ENCODE peak calls at places on chromosomes 5 and 9, in nine cellular contexts. One of them, this sample, is unnamed.

GRCh38 chr5:140228364-140228837 is 53.4 kb downstream of the CYSTM1 start:
- DNase-seq in mesendoderm: no peak
- DNase-seq in fibroblast of pulmonary artery: no peak
- DNase-seq in mammary epithelial cell: no peak
- DNase-seq in pancreas: no peak
- DNase-seq in left ventricle myocardium inferior: peak; percentile 32
- DNase-seq in endothelial cell of umbilical vein: no peak
- DNase-seq in tibial nerve: no peak
- DNase-seq in stomach: peak; percentile 75
- DNase-seq in this sample: no peak

GRCh38 chr9:121505903-121506640 is 6.4 kb upstream of the GGTA1 start:
- DNase-seq in mesendoderm: no peak
- DNase-seq in fibroblast of pulmonary artery: no peak
- DNase-seq in mammary epithelial cell: no peak
- DNase-seq in pancreas: no peak
- DNase-seq in left ventricle myocardium inferior: no peak
- DNase-seq in endothelial cell of umbilical vein: no peak
- DNase-seq in tibial nerve: no peak
- DNase-seq in stomach: no peak
- DNase-seq in this sample: no peak

GRCh38 chr5:34731435-34732232 is 75.5 kb downstream of the RAI14 start:
- DNase-seq in mesendoderm: no peak
- DNase-seq in fibroblast of pulmonary artery: no peak
- DNase-seq in mammary epithelial cell: no peak
- DNase-seq in pancreas: no peak
- DNase-seq in left ventricle myocardium inferior: no peak
- DNase-seq in endothelial cell of umbilical vein: no peak
- DNase-seq in tibial nerve: no peak
- DNase-seq in stomach: no peak
- DNase-seq in this sample: no peak

GRCh38 chr5:168793844-168794837 is 215.0 kb upstream of the PANK3 start:
- DNase-seq in mesendoderm: peak; percentile 27
- DNase-seq in fibroblast of pulmonary artery: peak; percentile 70
- DNase-seq in mammary epithelial cell: peak; percentile 3
- DNase-seq in pancreas: no peak
- DNase-seq in left ventricle myocardium inferior: no peak
- DNase-seq in endothelial cell of umbilical vein: peak; percentile 4
- DNase-seq in tibial nerve: no peak
- DNase-seq in stomach: no peak
- DNase-seq in this sample: no peak

GRCh38 chr9:107710552-107710951 is 221.0 kb upstream of the KLF4 start:
- DNase-seq in mesendoderm: no peak
- DNase-seq in fibroblast of pulmonary artery: no peak
- DNase-seq in mammary epithelial cell: peak; percentile 39
- DNase-seq in pancreas: no peak
- DNase-seq in left ventricle myocardium inferior: no peak
- DNase-seq in endothelial cell of umbilical vein: no peak
- DNase-seq in tibial nerve: no peak
- DNase-seq in stomach: no peak
- DNase-seq in this sample: no peak

GRCh38 chr9:76136986-76137385 is 246.5 kb downstream of the PCSK5 start:
- DNase-seq in mesendoderm: peak; percentile 81
- DNase-seq in fibroblast of pulmonary artery: peak; percentile 65
- DNase-seq in mammary epithelial cell: peak; percentile 62
- DNase-seq in pancreas: no peak
- DNase-seq in left ventricle myocardium inferior: no peak
- DNase-seq in endothelial cell of umbilical vein: peak; percentile 40
- DNase-seq in tibial nerve: no peak
- DNase-seq in stomach: no peak
- DNase-seq in this sample: no peak

GRCh38 chr5:180353226-180353962 is at the start of gene GFPT2:
- DNase-seq in mesendoderm: peak; percentile 88
- DNase-seq in fibroblast of pulmonary artery: peak; percentile 80
- DNase-seq in mammary epithelial cell: peak; percentile 30
- DNase-seq in pancreas: peak; percentile 90
- DNase-seq in left ventricle myocardium inferior: peak; percentile 82
- DNase-seq in endothelial cell of umbilical vein: peak; percentile 65
- DNase-seq in tibial nerve: peak; percentile 72
- DNase-seq in stomach: peak; percentile 71
- DNase-seq in this sample: peak; percentile 67

GRCh38 chr5:61330879-61331406 is 1.1 kb upstream of the ZSWIM6 start:
- DNase-seq in mesendoderm: peak; percentile 76
- DNase-seq in fibroblast of pulmonary artery: peak; percentile 83
- DNase-seq in mammary epithelial cell: peak; percentile 82
- DNase-seq in pancreas: peak; percentile 94
- DNase-seq in left ventricle myocardium inferior: peak; percentile 75
- DNase-seq in endothelial cell of umbilical vein: peak; percentile 77
- DNase-seq in tibial nerve: peak; percentile 28
- DNase-seq in stomach: peak; percentile 91
- DNase-seq in this sample: peak; percentile 87

GRCh38 chr9:20477940-20478620 is 144.2 kb downstream of the MLLT3 start:
- DNase-seq in mesendoderm: peak; percentile 33
- DNase-seq in fibroblast of pulmonary artery: peak; percentile 17
- DNase-seq in mammary epithelial cell: peak; percentile 90
- DNase-seq in pancreas: no peak
- DNase-seq in left ventricle myocardium inferior: no peak
- DNase-seq in endothelial cell of umbilical vein: no peak
- DNase-seq in tibial nerve: no peak
- DNase-seq in stomach: no peak
- DNase-seq in this sample: no peak

GRCh38 chr5:1176473-1177391 is 24.7 kb upstream of the SLC6A19 start:
- DNase-seq in mesendoderm: peak; percentile 88
- DNase-seq in fibroblast of pulmonary artery: no peak
- DNase-seq in mammary epithelial cell: no peak
- DNase-seq in pancreas: peak; percentile 64
- DNase-seq in left ventricle myocardium inferior: peak; percentile 13
- DNase-seq in endothelial cell of umbilical vein: no peak
- DNase-seq in tibial nerve: no peak
- DNase-seq in stomach: no peak
- DNase-seq in this sample: no peak

GRCh38 chr5:97846646-97847045 is 663.6 kb upstream of the RIOK2 start:
- DNase-seq in mesendoderm: no peak
- DNase-seq in fibroblast of pulmonary artery: no peak
- DNase-seq in mammary epithelial cell: no peak
- DNase-seq in pancreas: no peak
- DNase-seq in left ventricle myocardium inferior: no peak
- DNase-seq in endothelial cell of umbilical vein: no peak
- DNase-seq in tibial nerve: no peak
- DNase-seq in stomach: no peak
- DNase-seq in this sample: no peak

GRCh38 chr5:172646716-172647285 is 5.7 kb downstream of the NEURL1B start:
- DNase-seq in mesendoderm: peak; percentile 78
- DNase-seq in fibroblast of pulmonary artery: peak; percentile 41
- DNase-seq in mammary epithelial cell: no peak
- DNase-seq in pancreas: no peak
- DNase-seq in left ventricle myocardium inferior: peak; percentile 47
- DNase-seq in endothelial cell of umbilical vein: no peak
- DNase-seq in tibial nerve: no peak
- DNase-seq in stomach: no peak
- DNase-seq in this sample: no peak

GRCh38 chr5:142053434-142054253 is 40.8 kb upstream of the GNPDA1 start:
- DNase-seq in mesendoderm: peak; percentile 90
- DNase-seq in fibroblast of pulmonary artery: peak; percentile 51
- DNase-seq in mammary epithelial cell: peak; percentile 41
- DNase-seq in pancreas: no peak
- DNase-seq in left ventricle myocardium inferior: no peak
- DNase-seq in endothelial cell of umbilical vein: peak; percentile 33
- DNase-seq in tibial nerve: no peak
- DNase-seq in stomach: no peak
- DNase-seq in this sample: no peak

GRCh38 chr9:83247732-83248131 is 184.8 kb upstream of the RASEF start:
- DNase-seq in mesendoderm: no peak
- DNase-seq in fibroblast of pulmonary artery: no peak
- DNase-seq in mammary epithelial cell: no peak
- DNase-seq in pancreas: no peak
- DNase-seq in left ventricle myocardium inferior: no peak
- DNase-seq in endothelial cell of umbilical vein: no peak
- DNase-seq in tibial nerve: no peak
- DNase-seq in stomach: no peak
- DNase-seq in this sample: no peak

GRCh38 chr5:123441408-123441807 is 18.2 kb upstream of the CEP120 start:
- DNase-seq in mesendoderm: no peak
- DNase-seq in fibroblast of pulmonary artery: no peak
- DNase-seq in mammary epithelial cell: no peak
- DNase-seq in pancreas: no peak
- DNase-seq in left ventricle myocardium inferior: no peak
- DNase-seq in endothelial cell of umbilical vein: no peak
- DNase-seq in tibial nerve: no peak
- DNase-seq in stomach: no peak
- DNase-seq in this sample: no peak

GRCh38 chr9:13524245-13524644 is 244.8 kb upstream of the MPDZ start:
- DNase-seq in mesendoderm: peak; percentile 83
- DNase-seq in fibroblast of pulmonary artery: peak; percentile 47
- DNase-seq in mammary epithelial cell: no peak
- DNase-seq in pancreas: no peak
- DNase-seq in left ventricle myocardium inferior: no peak
- DNase-seq in endothelial cell of umbilical vein: no peak
- DNase-seq in tibial nerve: no peak
- DNase-seq in stomach: no peak
- DNase-seq in this sample: no peak

GRCh38 chr5:169805527-169805934 is 168.5 kb downstream of the DOCK2 start:
- DNase-seq in mesendoderm: no peak
- DNase-seq in fibroblast of pulmonary artery: peak; percentile 53
- DNase-seq in mammary epithelial cell: no peak
- DNase-seq in pancreas: no peak
- DNase-seq in left ventricle myocardium inferior: no peak
- DNase-seq in endothelial cell of umbilical vein: no peak
- DNase-seq in tibial nerve: no peak
- DNase-seq in stomach: no peak
- DNase-seq in this sample: peak; percentile 79

GRCh38 chr9:214488-215448 is at the start of gene DOCK8:
- DNase-seq in mesendoderm: peak; percentile 80
- DNase-seq in fibroblast of pulmonary artery: peak; percentile 38
- DNase-seq in mammary epithelial cell: peak; percentile 77
- DNase-seq in pancreas: peak; percentile 92
- DNase-seq in left ventricle myocardium inferior: peak; percentile 68
- DNase-seq in endothelial cell of umbilical vein: peak; percentile 24
- DNase-seq in tibial nerve: peak; percentile 28
- DNase-seq in stomach: peak; percentile 83
- DNase-seq in this sample: peak; percentile 90

GRCh38 chr5:54294097-54294667 is 16.2 kb downstream of the ARL15 start:
- DNase-seq in mesendoderm: no peak
- DNase-seq in fibroblast of pulmonary artery: no peak
- DNase-seq in mammary epithelial cell: no peak
- DNase-seq in pancreas: no peak
- DNase-seq in left ventricle myocardium inferior: no peak
- DNase-seq in endothelial cell of umbilical vein: no peak
- DNase-seq in tibial nerve: no peak
- DNase-seq in stomach: no peak
- DNase-seq in this sample: no peak

GRCh38 chr5:54295658-54296276 is 14.6 kb downstream of the ARL15 start:
- DNase-seq in mesendoderm: no peak
- DNase-seq in fibroblast of pulmonary artery: no peak
- DNase-seq in mammary epithelial cell: no peak
- DNase-seq in pancreas: no peak
- DNase-seq in left ventricle myocardium inferior: peak; percentile 29
- DNase-seq in endothelial cell of umbilical vein: peak; percentile 25
- DNase-seq in tibial nerve: no peak
- DNase-seq in stomach: no peak
- DNase-seq in this sample: no peak

GRCh38 chr5:54298947-54299346 is 11.4 kb downstream of the ARL15 start:
- DNase-seq in mesendoderm: no peak
- DNase-seq in fibroblast of pulmonary artery: no peak
- DNase-seq in mammary epithelial cell: no peak
- DNase-seq in pancreas: no peak
- DNase-seq in left ventricle myocardium inferior: no peak
- DNase-seq in endothelial cell of umbilical vein: no peak
- DNase-seq in tibial nerve: no peak
- DNase-seq in stomach: no peak
- DNase-seq in this sample: no peak

GRCh38 chr5:54292866-54293265 is 17.5 kb downstream of the ARL15 start:
- DNase-seq in mesendoderm: no peak
- DNase-seq in fibroblast of pulmonary artery: no peak
- DNase-seq in mammary epithelial cell: no peak
- DNase-seq in pancreas: no peak
- DNase-seq in left ventricle myocardium inferior: no peak
- DNase-seq in endothelial cell of umbilical vein: no peak
- DNase-seq in tibial nerve: no peak
- DNase-seq in stomach: no peak
- DNase-seq in this sample: no peak

GRCh38 chr5:54296386-54296785 is 14.0 kb downstream of the ARL15 start:
- DNase-seq in mesendoderm: no peak
- DNase-seq in fibroblast of pulmonary artery: no peak
- DNase-seq in mammary epithelial cell: no peak
- DNase-seq in pancreas: no peak
- DNase-seq in left ventricle myocardium inferior: no peak
- DNase-seq in endothelial cell of umbilical vein: no peak
- DNase-seq in tibial nerve: no peak
- DNase-seq in stomach: peak; percentile 62
- DNase-seq in this sample: no peak
- H3K4me3 ChIP-seq in mesendoderm: no peak overlapping the region
- H3K4me3 ChIP-seq in fibroblast of pulmonary artery: no peak overlapping the region
- H3K4me3 ChIP-seq in mammary epithelial cell: no peak overlapping the region
- H3K4me3 ChIP-seq in pancreas: no peak overlapping the region
- H3K4me3 ChIP-seq in left ventricle myocardium inferior: peak overlapping the region; percentile 39
- H3K4me3 ChIP-seq in endothelial cell of umbilical vein: no peak overlapping the region
- H3K4me3 ChIP-seq in tibial nerve: no peak overlapping the region
- H3K4me3 ChIP-seq in stomach: no peak overlapping the region
- H3K4me3 ChIP-seq in this sample: no peak overlapping the region

GRCh38 chr9:86944974-86945867 is 2.1 kb downstream of the GAS1 start:
- DNase-seq in mesendoderm: peak; percentile 59
- DNase-seq in fibroblast of pulmonary artery: peak; percentile 44
- DNase-seq in mammary epithelial cell: peak; percentile 19
- DNase-seq in pancreas: no peak
- DNase-seq in left ventricle myocardium inferior: no peak
- DNase-seq in endothelial cell of umbilical vein: no peak
- DNase-seq in tibial nerve: no peak
- DNase-seq in stomach: no peak
- DNase-seq in this sample: no peak
- H3K4me3 ChIP-seq in mesendoderm: peak overlapping the region; percentile 23
- H3K4me3 ChIP-seq in fibroblast of pulmonary artery: peak overlapping the region; percentile 90
- H3K4me3 ChIP-seq in mammary epithelial cell: peak overlapping the region; percentile 85
- H3K4me3 ChIP-seq in pancreas: peak overlapping the region; percentile 45
- H3K4me3 ChIP-seq in left ventricle myocardium inferior: peak overlapping the region; percentile 91
- H3K4me3 ChIP-seq in endothelial cell of umbilical vein: no peak overlapping the region
- H3K4me3 ChIP-seq in tibial nerve: peak overlapping the region; percentile 85
- H3K4me3 ChIP-seq in stomach: peak overlapping the region; percentile 91
- H3K4me3 ChIP-seq in this sample: no peak overlapping the region

GRCh38 chr9:93567271-93567959 is 9.0 kb upstream of the PHF2 start:
- DNase-seq in mesendoderm: no peak
- DNase-seq in fibroblast of pulmonary artery: no peak
- DNase-seq in mammary epithelial cell: no peak
- DNase-seq in pancreas: no peak
- DNase-seq in left ventricle myocardium inferior: no peak
- DNase-seq in endothelial cell of umbilical vein: no peak
- DNase-seq in tibial nerve: no peak
- DNase-seq in stomach: no peak
- DNase-seq in this sample: no peak
- H3K4me3 ChIP-seq in mesendoderm: no peak overlapping the region
- H3K4me3 ChIP-seq in fibroblast of pulmonary artery: peak overlapping the region; percentile 65
- H3K4me3 ChIP-seq in mammary epithelial cell: peak overlapping the region; percentile 62
- H3K4me3 ChIP-seq in pancreas: peak overlapping the region; percentile 42
- H3K4me3 ChIP-seq in left ventricle myocardium inferior: peak overlapping the region; percentile 78
- H3K4me3 ChIP-seq in endothelial cell of umbilical vein: no peak overlapping the region
- H3K4me3 ChIP-seq in tibial nerve: peak overlapping the region; percentile 58
- H3K4me3 ChIP-seq in stomach: peak overlapping the region; percentile 50
- H3K4me3 ChIP-seq in this sample: peak overlapping the region; percentile 69

DNA sequence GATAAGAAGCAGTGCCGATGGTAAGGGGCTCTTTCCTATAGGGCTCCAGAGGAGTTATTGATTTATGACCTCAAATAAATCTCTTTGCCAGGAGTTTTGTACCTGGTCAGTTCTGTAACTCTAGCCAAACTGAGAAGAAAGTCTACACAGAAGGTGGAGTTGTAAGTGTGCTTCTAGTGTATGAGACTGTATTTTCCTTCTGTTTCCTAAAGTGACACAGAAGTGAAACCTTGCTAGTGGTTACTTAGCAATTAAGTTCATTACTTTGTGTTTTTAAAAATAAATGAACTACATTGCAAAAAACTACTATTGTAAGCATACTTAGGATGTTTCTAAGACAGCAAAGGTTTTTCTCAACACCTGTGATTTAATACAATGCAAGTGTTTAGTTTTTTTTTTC is 48.7 kb upstream of the ACTBL2 start:
- DNase-seq in mesendoderm: no peak
- DNase-seq in fibroblast of pulmonary artery: no peak
- DNase-seq in mammary epithelial cell: no peak
- DNase-seq in pancreas: no peak
- DNase-seq in left ventricle myocardium inferior: no peak
- DNase-seq in endothelial cell of umbilical vein: no peak
- DNase-seq in tibial nerve: no peak
- DNase-seq in stomach: no peak
- DNase-seq in this sample: no peak
- H3K4me3 ChIP-seq in mesendoderm: no peak overlapping the region
- H3K4me3 ChIP-seq in fibroblast of pulmonary artery: no peak overlapping the region
- H3K4me3 ChIP-seq in mammary epithelial cell: no peak overlapping the region
- H3K4me3 ChIP-seq in pancreas: no peak overlapping the region
- H3K4me3 ChIP-seq in left ventricle myocardium inferior: no peak overlapping the region
- H3K4me3 ChIP-seq in endothelial cell of umbilical vein: no peak overlapping the region
- H3K4me3 ChIP-seq in tibial nerve: no peak overlapping the region
- H3K4me3 ChIP-seq in stomach: no peak overlapping the region
- H3K4me3 ChIP-seq in this sample: no peak overlapping the region

This sample was measured in GM06990.